ENCODE peak calls at places on chromosome 12, in eight cellular contexts. One of them, this sample, is unnamed.

GRCh38 chr12:93626160-93626559 is 51.0 kb upstream of the CRADD start:
- DNase-seq in thyroid gland: no peak
- DNase-seq in upper lobe of right lung: no peak
- DNase-seq in nephron progenitor cell: no peak
- DNase-seq in A549: no peak
- DNase-seq in cardiac fibroblast: peak
- DNase-seq in prostate gland: no peak
- DNase-seq in astrocyte of the spinal cord: peak
- DNase-seq in this sample: no peak

GRCh38 chr12:69405466-69405865 is 45.9 kb downstream of the YEATS4 start:
- DNase-seq in upper lobe of right lung: no peak
- DNase-seq in prostate gland: no peak
- DNase-seq in thyroid gland: no peak
- DNase-seq in nephron progenitor cell: no peak
- DNase-seq in A549: peak
- DNase-seq in cardiac fibroblast: peak
- DNase-seq in astrocyte of the spinal cord: peak
- DNase-seq in this sample: no peak

GRCh38 chr12:81800298-81801148 is 41.4 kb upstream of the PPFIA2 start:
- DNase-seq in A549: no peak
- DNase-seq in cardiac fibroblast: no peak
- DNase-seq in nephron progenitor cell: no peak
- DNase-seq in prostate gland: no peak
- DNase-seq in thyroid gland: no peak
- DNase-seq in astrocyte of the spinal cord: peak
- DNase-seq in upper lobe of right lung: no peak
- DNase-seq in this sample: no peak

GRCh38 chr12:130014485-130014807 is 110.6 kb upstream of the TMEM132D start:
- DNase-seq in A549: peak
- DNase-seq in cardiac fibroblast: no peak
- DNase-seq in astrocyte of the spinal cord: no peak
- DNase-seq in nephron progenitor cell: peak
- DNase-seq in upper lobe of right lung: no peak
- DNase-seq in thyroid gland: no peak
- DNase-seq in prostate gland: no peak
- DNase-seq in this sample: no peak

GRCh38 chr12:79012616-79013015 is 148.0 kb downstream of the SYT1 start:
- DNase-seq in A549: no peak
- DNase-seq in nephron progenitor cell: no peak
- DNase-seq in prostate gland: no peak
- DNase-seq in astrocyte of the spinal cord: no peak
- DNase-seq in thyroid gland: no peak
- DNase-seq in upper lobe of right lung: no peak
- DNase-seq in cardiac fibroblast: no peak
- DNase-seq in this sample: no peak

GRCh38 chr12:53071591-53072551 is 7.3 kb downstream of the SPRYD3 start:
- DNase-seq in A549: no peak
- DNase-seq in cardiac fibroblast: peak
- DNase-seq in astrocyte of the spinal cord: no peak
- DNase-seq in nephron progenitor cell: no peak
- DNase-seq in upper lobe of right lung: peak
- DNase-seq in prostate gland: no peak
- DNase-seq in thyroid gland: peak
- DNase-seq in this sample: no peak

GRCh38 chr12:2679068-2679815 is 115.5 kb upstream of the FKBP4 start:
- DNase-seq in upper lobe of right lung: no peak
- DNase-seq in cardiac fibroblast: no peak
- DNase-seq in A549: no peak
- DNase-seq in nephron progenitor cell: no peak
- DNase-seq in prostate gland: no peak
- DNase-seq in astrocyte of the spinal cord: no peak
- DNase-seq in thyroid gland: no peak
- DNase-seq in this sample: no peak

GRCh38 chr12:96248532-96248931 is 54.4 kb downstream of the ELK3 start:
- DNase-seq in cardiac fibroblast: no peak
- DNase-seq in thyroid gland: no peak
- DNase-seq in A549: no peak
- DNase-seq in nephron progenitor cell: no peak
- DNase-seq in prostate gland: no peak
- DNase-seq in astrocyte of the spinal cord: no peak
- DNase-seq in upper lobe of right lung: no peak
- DNase-seq in this sample: no peak

GRCh38 chr12:51381226-51382079 is 9.8 kb downstream of the GALNT6 start:
- DNase-seq in A549: no peak
- DNase-seq in astrocyte of the spinal cord: peak
- DNase-seq in cardiac fibroblast: peak
- DNase-seq in upper lobe of right lung: no peak
- DNase-seq in prostate gland: no peak
- DNase-seq in nephron progenitor cell: no peak
- DNase-seq in thyroid gland: peak
- DNase-seq in this sample: no peak

DNA sequence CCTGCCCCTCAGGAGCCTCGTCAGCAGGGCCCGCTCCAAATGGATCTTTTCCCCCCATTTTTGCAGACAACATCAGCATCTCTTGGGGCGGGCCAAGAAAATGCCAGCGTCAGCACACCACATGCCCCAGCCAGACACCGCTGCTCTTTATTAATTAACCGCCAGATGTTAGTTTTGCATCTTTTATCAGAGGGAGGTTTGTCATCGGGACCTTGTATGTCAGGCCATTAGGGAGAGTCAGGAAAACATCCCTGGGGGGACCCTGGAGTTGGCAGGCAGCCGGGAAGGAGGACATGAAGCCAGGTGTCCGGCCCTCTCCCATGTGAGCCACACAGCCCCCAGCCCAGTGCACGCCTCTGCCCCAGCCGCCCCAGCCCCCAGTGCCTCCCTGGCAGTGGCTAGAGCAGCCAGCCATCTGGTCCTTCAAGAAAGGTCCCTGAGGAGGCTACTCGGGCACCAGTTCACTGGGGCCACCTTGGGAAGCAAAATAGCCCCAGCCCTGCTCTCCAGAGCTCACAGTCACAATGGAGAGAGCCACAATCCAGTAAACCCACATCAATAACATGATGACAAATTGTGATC is 56.9 kb upstream of the FAM222A start:
- DNase-seq in upper lobe of right lung: no peak
- DNase-seq in prostate gland: no peak
- DNase-seq in A549: no peak
- DNase-seq in thyroid gland: no peak
- DNase-seq in astrocyte of the spinal cord: no peak
- DNase-seq in nephron progenitor cell: no peak
- DNase-seq in cardiac fibroblast: no peak
- DNase-seq in this sample: no peak
- TF ChIP-seq CTCF in upper lobe of right lung: no peak
- TF ChIP-seq CTCF in prostate gland: no peak
- TF ChIP-seq CTCF in A549: no peak
- TF ChIP-seq CTCF in thyroid gland: no peak
- TF ChIP-seq CTCF in astrocyte of the spinal cord: no peak
- TF ChIP-seq CTCF in nephron progenitor cell: no peak
- TF ChIP-seq CTCF in cardiac fibroblast: no peak
- TF ChIP-seq CTCF in this sample: no peak

GRCh38 chr12:122308811-122309210 is 42.5 kb upstream of the VPS33A start:
- DNase-seq in prostate gland: no peak
- DNase-seq in cardiac fibroblast: peak
- DNase-seq in astrocyte of the spinal cord: peak
- DNase-seq in upper lobe of right lung: no peak
- DNase-seq in A549: no peak
- DNase-seq in thyroid gland: no peak
- DNase-seq in nephron progenitor cell: no peak
- DNase-seq in this sample: no peak

GRCh38 chr12:122309564-122310121 is 43.3 kb upstream of the VPS33A start:
- DNase-seq in nephron progenitor cell: no peak
- DNase-seq in upper lobe of right lung: no peak
- DNase-seq in astrocyte of the spinal cord: no peak
- DNase-seq in prostate gland: no peak
- DNase-seq in cardiac fibroblast: no peak
- DNase-seq in A549: no peak
- DNase-seq in thyroid gland: no peak
- DNase-seq in this sample: no peak

GRCh38 chr12:122306407-122306806 is 40.1 kb upstream of the VPS33A start:
- DNase-seq in A549: peak
- DNase-seq in prostate gland: no peak
- DNase-seq in thyroid gland: no peak
- DNase-seq in nephron progenitor cell: peak
- DNase-seq in astrocyte of the spinal cord: no peak
- DNase-seq in cardiac fibroblast: no peak
- DNase-seq in upper lobe of right lung: no peak
- DNase-seq in this sample: no peak

GRCh38 chr12:122303068-122303467 is 36.8 kb upstream of the VPS33A start:
- DNase-seq in astrocyte of the spinal cord: no peak
- DNase-seq in upper lobe of right lung: no peak
- DNase-seq in A549: no peak
- DNase-seq in prostate gland: no peak
- DNase-seq in thyroid gland: no peak
- DNase-seq in cardiac fibroblast: no peak
- DNase-seq in nephron progenitor cell: no peak
- DNase-seq in this sample: no peak

DNA sequence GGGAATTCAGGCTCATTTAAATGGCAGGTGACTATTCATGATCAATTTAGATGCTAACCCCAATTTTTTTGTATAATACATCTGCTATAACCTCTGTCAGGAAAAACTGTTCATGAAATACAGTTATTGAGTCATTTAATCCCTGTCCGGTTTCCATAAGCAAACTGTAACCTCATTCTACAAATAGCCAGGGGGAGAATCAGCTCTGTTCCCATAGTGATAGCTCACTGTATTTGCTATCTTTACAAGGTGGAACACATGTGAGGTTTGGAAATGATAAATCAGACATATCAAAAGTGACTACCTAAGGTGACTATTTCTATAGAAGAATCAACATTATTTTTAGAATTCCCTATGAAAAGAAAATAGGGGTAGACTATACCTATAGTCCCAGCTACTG is 38.6 kb upstream of the VPS33A start:
- DNase-seq in nephron progenitor cell: no peak
- DNase-seq in upper lobe of right lung: no peak
- DNase-seq in cardiac fibroblast: no peak
- DNase-seq in prostate gland: no peak
- DNase-seq in A549: no peak
- DNase-seq in astrocyte of the spinal cord: no peak
- DNase-seq in thyroid gland: no peak
- DNase-seq in this sample: no peak
- TF ChIP-seq CTCF in nephron progenitor cell: no peak
- TF ChIP-seq CTCF in upper lobe of right lung: no peak
- TF ChIP-seq CTCF in cardiac fibroblast: no peak
- TF ChIP-seq CTCF in prostate gland: no peak
- TF ChIP-seq CTCF in A549: no peak
- TF ChIP-seq CTCF in astrocyte of the spinal cord: no peak
- TF ChIP-seq CTCF in thyroid gland: no peak
- TF ChIP-seq CTCF in this sample: no peak

DNA sequence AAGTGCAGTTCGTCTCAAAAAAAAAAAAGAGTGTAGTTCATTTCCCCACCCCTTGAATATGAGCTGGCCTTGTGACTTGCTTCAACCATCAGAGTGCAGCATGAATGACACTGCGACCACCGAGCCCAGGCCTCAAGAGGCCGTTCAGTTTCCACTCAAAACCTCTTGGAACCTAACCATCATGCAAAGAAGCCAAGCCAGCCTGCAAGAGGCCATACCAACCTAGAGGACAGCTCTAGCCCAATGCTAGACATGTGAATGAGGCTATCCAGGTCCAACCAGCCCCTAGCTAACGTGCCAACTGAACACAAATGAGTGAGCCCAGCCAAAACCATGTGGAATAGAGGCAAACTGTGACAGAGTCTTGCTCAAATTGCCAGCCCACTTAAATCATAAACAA is 29.7 kb downstream of the R3HDM2 start:
- DNase-seq in cardiac fibroblast: no peak
- DNase-seq in prostate gland: no peak
- DNase-seq in A549: peak
- DNase-seq in thyroid gland: peak
- DNase-seq in astrocyte of the spinal cord: no peak
- DNase-seq in nephron progenitor cell: no peak
- DNase-seq in upper lobe of right lung: no peak
- DNase-seq in this sample: no peak
- TF ChIP-seq CTCF in cardiac fibroblast: no peak
- TF ChIP-seq CTCF in prostate gland: no peak
- TF ChIP-seq CTCF in A549: no peak
- TF ChIP-seq CTCF in thyroid gland: no peak
- TF ChIP-seq CTCF in astrocyte of the spinal cord: no peak
- TF ChIP-seq CTCF in nephron progenitor cell: no peak
- TF ChIP-seq CTCF in upper lobe of right lung: no peak
- TF ChIP-seq CTCF in this sample: no peak

GRCh38 chr12:121061831-121062230 is 22.8 kb upstream of the OASL start:
- DNase-seq in thyroid gland: no peak
- DNase-seq in cardiac fibroblast: peak
- DNase-seq in prostate gland: no peak
- DNase-seq in upper lobe of right lung: no peak
- DNase-seq in nephron progenitor cell: no peak
- DNase-seq in A549: peak
- DNase-seq in astrocyte of the spinal cord: no peak
- DNase-seq in this sample: no peak
- TF ChIP-seq CTCF in thyroid gland: no peak
- TF ChIP-seq CTCF in cardiac fibroblast: peak
- TF ChIP-seq CTCF in prostate gland: peak
- TF ChIP-seq CTCF in upper lobe of right lung: peak
- TF ChIP-seq CTCF in nephron progenitor cell: no peak
- TF ChIP-seq CTCF in A549: peak
- TF ChIP-seq CTCF in astrocyte of the spinal cord: peak
- TF ChIP-seq CTCF in this sample: no peak

DNA sequence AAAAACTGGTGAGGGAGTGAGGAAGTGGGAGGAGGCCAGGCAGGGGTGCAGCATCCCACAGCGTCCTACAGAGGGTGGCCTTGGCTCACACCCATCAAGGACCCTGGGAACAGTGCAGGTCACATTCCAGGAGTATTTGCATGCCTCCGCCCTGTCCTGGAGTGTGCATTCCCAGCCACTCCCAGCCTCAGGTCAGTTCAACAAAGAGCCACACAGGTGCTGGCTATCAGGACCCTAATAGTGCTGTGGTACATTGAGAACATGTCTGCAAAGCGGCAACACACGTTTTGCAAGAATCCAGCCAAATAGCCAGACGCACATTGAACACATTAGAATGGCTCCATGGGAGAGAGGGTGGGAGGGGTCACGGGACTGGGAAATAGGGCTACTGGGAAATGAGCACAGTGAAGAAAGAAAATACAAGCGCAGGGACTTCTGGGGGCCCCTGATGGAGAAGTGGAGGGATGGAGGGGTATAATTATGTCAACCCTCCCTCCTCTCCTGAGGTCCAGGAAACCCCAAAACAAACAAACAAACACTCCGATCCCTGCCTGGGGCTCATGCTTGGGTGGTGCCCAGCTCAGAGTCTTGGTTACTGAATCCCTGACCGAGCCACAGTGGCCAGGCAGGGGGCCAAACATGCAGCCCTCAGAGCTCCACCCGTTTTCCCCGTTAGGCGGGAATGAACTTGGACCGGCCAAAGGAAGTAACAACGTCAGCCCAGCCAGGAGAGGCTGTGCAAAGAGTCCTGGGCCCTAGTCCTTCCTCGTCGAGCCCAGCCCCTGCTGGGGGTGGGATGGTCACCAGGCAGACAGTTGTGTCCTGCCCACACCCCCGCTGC is 36.4 kb downstream of the CMKLR1 start:
- DNase-seq in astrocyte of the spinal cord: peak
- DNase-seq in thyroid gland: peak
- DNase-seq in upper lobe of right lung: peak
- DNase-seq in cardiac fibroblast: no peak
- DNase-seq in A549: peak
- DNase-seq in nephron progenitor cell: peak
- DNase-seq in prostate gland: no peak
- DNase-seq in this sample: no peak
- TF ChIP-seq CTCF in astrocyte of the spinal cord: no peak
- TF ChIP-seq CTCF in thyroid gland: no peak
- TF ChIP-seq CTCF in upper lobe of right lung: peak
- TF ChIP-seq CTCF in cardiac fibroblast: no peak
- TF ChIP-seq CTCF in A549: no peak
- TF ChIP-seq CTCF in nephron progenitor cell: no peak
- TF ChIP-seq CTCF in prostate gland: no peak
- TF ChIP-seq CTCF in this sample: no peak